ENCODE peak calls at places on chromosomes 12 and 14, in nine cellular contexts. Q, A, O, T, R, E, G, Y and F are unnamed samples.

GRCh38 chr12:76909290-76909689 is 30.5 kb upstream of the CSRP2 start:
- DNase-seq in Q (no peak), A (no peak), O (no peak), T (no peak), R (no peak), E (no peak), G (no peak), Y (no peak), F (no peak)

GRCh38 chr12:16564675-16565074 is 41.3 kb downstream of the LMO3 start:
- DNase-seq in Q (no peak), A (no peak), O (no peak), T (no peak), R (no peak), E (no peak), G (no peak), Y (no peak), F (no peak)

GRCh38 chr12:101794574-101794973 is 36.2 kb downstream of the GNPTAB start:
- DNase-seq in Q (no peak), A (no peak), O (no peak), T (no peak), R (no peak), E (no peak), G (no peak), Y (no peak), F (no peak)

GRCh38 chr12:102811125-102811737 is 105.8 kb downstream of the PAH start:
- DNase-seq in Q (no peak), A (peak), O (peak), T (no peak), R (no peak), E (no peak), G (no peak), Y (no peak), F (peak)

GRCh38 chr12:64737539-64737938 is 21.7 kb downstream of the GNS start:
- DNase-seq in Q (no peak), A (no peak), O (no peak), T (no peak), R (no peak), E (no peak), G (no peak), Y (no peak), F (no peak)

GRCh38 chr12:120062976-120063579 is 53.5 kb downstream of the RAB35 start:
- DNase-seq in Q (no peak), A (no peak), O (no peak), T (no peak), R (no peak), E (no peak), G (no peak), Y (no peak), F (no peak)

GRCh38 chr12:28827841-28828240 is 321.2 kb upstream of the FAR2 start:
- DNase-seq in Q (no peak), A (no peak), O (no peak), T (no peak), R (no peak), E (no peak), G (no peak), Y (no peak), F (no peak)

GRCh38 chr14:59832663-59833294 is 37.8 kb downstream of the RTN1 start:
- DNase-seq in Q (no peak), A (no peak), O (no peak), T (no peak), R (no peak), E (no peak), G (no peak), Y (no peak), F (no peak)

GRCh38 chr12:21118760-21119159 is 12.2 kb upstream of the SLCO1B1 start:
- DNase-seq in Q (no peak), A (no peak), O (no peak), T (no peak), R (no peak), E (no peak), G (no peak), Y (no peak), F (no peak)

GRCh38 chr14:68523994-68524725 is 268.7 kb downstream of the ZFP36L1 start:
- DNase-seq in Q (no peak), A (no peak), O (no peak), T (no peak), R (no peak), E (no peak), G (no peak), Y (no peak), F (no peak)

GRCh38 chr12:646303-647038 is 16.8 kb downstream of the NINJ2 start:
- DNase-seq in Q (no peak), A (no peak), O (no peak), T (no peak), R (no peak), E (no peak), G (peak), Y (no peak), F (no peak)

GRCh38 chr14:73227812-73228781 is 9.2 kb upstream of the PAPLN start:
- DNase-seq in Q (no peak), A (no peak), O (no peak), T (no peak), R (no peak), E (peak), G (no peak), Y (no peak), F (no peak)

GRCh38 chr12:85580562-85581168 is 255.5 kb downstream of the RASSF9 start:
- DNase-seq in Q (no peak), A (no peak), O (no peak), T (no peak), R (no peak), E (no peak), G (no peak), Y (no peak), F (no peak)

GRCh38 chr12:132713123-132713522 is 2.5 kb downstream of the PGAM5 start:
- DNase-seq in Q (no peak), A (no peak), O (no peak), T (no peak), R (no peak), E (no peak), G (no peak), Y (no peak), F (no peak)

GRCh38 chr12:39905152-39905551 is 200.7 kb downstream of the SLC2A13 start:
- DNase-seq in Q (no peak), A (no peak), O (no peak), T (no peak), R (peak), E (peak), G (peak), Y (no peak), F (peak)

GRCh38 chr12:84874125-84874824 is 38.3 kb downstream of the SLC6A15 start:
- DNase-seq in Q (peak), A (peak), O (no peak), T (no peak), R (peak), E (peak), G (no peak), Y (no peak), F (peak)

GRCh38 chr12:113242018-113242418 is 20.8 kb downstream of the TPCN1 start:
- DNase-seq in Q (no peak), A (no peak), O (no peak), T (no peak), R (no peak), E (no peak), G (peak), Y (peak), F (no peak)

GRCh38 chr12:68159681-68160304 is at the start of gene IFNG:
- DNase-seq in Q (no peak), A (no peak), O (no peak), T (no peak), R (no peak), E (no peak), G (no peak), Y (no peak), F (no peak)

GRCh38 chr12:75781532-75782046 is 250.0 kb downstream of the PHLDA1 start:
- DNase-seq in Q (no peak), A (no peak), O (no peak), T (no peak), R (no peak), E (peak), G (no peak), Y (no peak), F (no peak)

GRCh38 chr12:90058721-90059120 is 350.1 kb upstream of the ATP2B1 start:
- DNase-seq in Q (no peak), A (no peak), O (no peak), T (no peak), R (no peak), E (peak), G (peak), Y (no peak), F (no peak)

GRCh38 chr12:99911076-99911475 is 73.7 kb downstream of the ANKS1B start:
- DNase-seq in Q (no peak), A (no peak), O (no peak), T (no peak), R (no peak), E (peak), G (no peak), Y (no peak), F (no peak)

GRCh38 chr14:104281768-104282301 is 143.4 kb downstream of the KIF26A start:
- DNase-seq in Q (no peak), A (no peak), O (no peak), T (no peak), R (no peak), E (no peak), G (peak), Y (peak), F (no peak)

GRCh38 chr14:30610719-30611388 is 11.3 kb upstream of the SCFD1 start:
- DNase-seq in Q (no peak), A (peak), O (no peak), T (no peak), R (peak), E (peak), G (peak), Y (no peak), F (no peak)

GRCh38 chr12:78898416-78898815 is 33.8 kb downstream of the SYT1 start:
- DNase-seq in Q (no peak), A (no peak), O (no peak), T (no peak), R (peak), E (peak), G (no peak), Y (no peak), F (no peak)

GRCh38 chr14:101843038-101843437 is 81.5 kb downstream of the PPP2R5C start:
- DNase-seq in Q (no peak), A (no peak), O (no peak), T (no peak), R (no peak), E (no peak), G (no peak), Y (no peak), F (no peak)

GRCh38 chr12:87953257-87953860 is 75.8 kb downstream of the C12orf50 start:
- DNase-seq in Q (peak), A (peak), O (peak), T (no peak), R (peak), E (peak), G (no peak), Y (no peak), F (peak)

GRCh38 chr14:61491224-61491623 is 169.8 kb downstream of the PRKCH start:
- DNase-seq in Q (no peak), A (no peak), O (no peak), T (no peak), R (no peak), E (no peak), G (no peak), Y (no peak), F (no peak)

GRCh38 chr12:3777206-3777809 is 24.4 kb upstream of the CRACR2A start:
- DNase-seq in Q (no peak), A (peak), O (no peak), T (no peak), R (peak), E (peak), G (no peak), Y (no peak), F (peak)

GRCh38 chr14:55249423-55249822 is 21.8 kb upstream of the FBXO34 start:
- DNase-seq in Q (no peak), A (no peak), O (no peak), T (no peak), R (no peak), E (no peak), G (no peak), Y (no peak), F (no peak)

GRCh38 chr12:110776410-110776809 is 33.7 kb upstream of the PPP1CC start:
- DNase-seq in Q (no peak), A (peak), O (no peak), T (no peak), R (no peak), E (no peak), G (no peak), Y (no peak), F (no peak)

GRCh38 chr14:60970146-60970545 is 10.7 kb downstream of the TRMT5 start:
- DNase-seq in Q (no peak), A (no peak), O (no peak), T (no peak), R (no peak), E (no peak), G (no peak), Y (no peak), F (no peak)

GRCh38 chr12:57429473-57430116 is 1.2 kb downstream of the R3HDM2 start:
- DNase-seq in Q (no peak), A (no peak), O (no peak), T (no peak), R (no peak), E (no peak), G (no peak), Y (no peak), F (no peak)

GRCh38 chr12:117476341-117476740 is 114.9 kb upstream of the NOS1 start:
- DNase-seq in Q (no peak), A (no peak), O (no peak), T (no peak), R (no peak), E (no peak), G (no peak), Y (no peak), F (no peak)

GRCh38 chr12:110277705-110278104 is 3.3 kb upstream of the ATP2A2 start:
- DNase-seq in Q (no peak), A (no peak), O (no peak), T (no peak), R (no peak), E (no peak), G (no peak), Y (no peak), F (no peak)

GRCh38 chr12:56188786-56189335 is 422 bp downstream of the SMARCC2 start:
- DNase-seq in Q (peak), A (peak), O (no peak), T (no peak), R (peak), E (no peak), G (no peak), Y (no peak), F (no peak)